ENCODE peak calls at places on chromosomes 3 and 15, in four cellular contexts. T is esophagus squamous epithelium, M is A549, B is heart left ventricle. P is an unnamed sample.

GRCh38 chr3:100160516-100160915 is 46.2 kb upstream of the FILIP1L start:
- DNase-seq in T (no peak), M (no peak), B (no peak), P (no peak)

GRCh38 chr15:101491739-101492640 is 2.5 kb upstream of the PCSK6 start:
- DNase-seq in T (no peak), M (no peak), B (no peak), P (no peak)

GRCh38 chr15:85667491-85668424 is 127.0 kb downstream of the KLHL25 start:
- DNase-seq in T (no peak), M (peak; percentile 80), B (peak; percentile 53), P (peak; percentile 67)

GRCh38 chr15:40471105-40471777 is 457 bp downstream of the CHST14 start:
- DNase-seq in T (no peak), M (no peak), B (no peak), P (no peak)

GRCh38 chr3:17631617-17632016 is 110.8 kb downstream of the TBC1D5 start:
- DNase-seq in T (no peak), M (no peak), B (no peak), P (no peak)

GRCh38 chr3:44355634-44356033 is 17.1 kb downstream of the TCAIM start:
- DNase-seq in T (no peak), M (no peak), B (no peak), P (peak; percentile 55)

GRCh38 chr3:134721214-134721613 is 70.4 kb upstream of the KY start:
- DNase-seq in T (no peak), M (no peak), B (no peak), P (no peak)

GRCh38 chr3:162096874-162097273 is 600.3 kb downstream of the OTOL1 start:
- DNase-seq in T (no peak), M (no peak), B (no peak), P (no peak)

GRCh38 chr3:172159962-172160538 is 120.7 kb downstream of the FNDC3B start:
- DNase-seq in T (no peak), M (no peak), B (peak; percentile 80), P (peak; percentile 63)

GRCh38 chr3:190432216-190432615 is 17.5 kb downstream of the TMEM207 start:
- DNase-seq in T (no peak), M (no peak), B (no peak), P (no peak)

GRCh38 chr3:13557417-13557816 is 8.5 kb downstream of the FBLN2 start:
- DNase-seq in T (no peak), M (no peak), B (no peak), P (no peak)

GRCh38 chr3:131630117-131630516 is 127.3 kb upstream of the MRPL3 start:
- DNase-seq in T (no peak), M (no peak), B (no peak), P (no peak)

GRCh38 chr3:123159926-123160635 is 41.7 kb upstream of the SEC22A start:
- DNase-seq in T (no peak), M (no peak), B (no peak), P (peak; percentile 61)

GRCh38 chr15:65434201-65434600 is 11.5 kb upstream of the IGDCC4 start:
- DNase-seq in T (no peak), M (no peak), B (no peak), P (no peak)

GRCh38 chr15:70062321-70062956 is 35.3 kb downstream of the TLE3 start:
- DNase-seq in T (no peak), M (no peak), B (peak; percentile 69), P (peak; percentile 71)

GRCh38 chr3:143977326-143978262 is 6.0 kb downstream of the DIPK2A start:
- DNase-seq in T (no peak), M (no peak), B (no peak), P (no peak)

GRCh38 chr15:60235951-60236710 is 161.7 kb downstream of the ANXA2 start:
- DNase-seq in T (no peak), M (no peak), B (no peak), P (no peak)

GRCh38 chr3:141240290-141241247 is 8.9 kb downstream of the PXYLP1 start:
- DNase-seq in T (no peak), M (no peak), B (no peak), P (peak; percentile 48)

GRCh38 chr15:29319823-29320222 is 50.2 kb upstream of the NSMCE3 start:
- DNase-seq in T (no peak), M (no peak), B (no peak), P (no peak)

DNA sequence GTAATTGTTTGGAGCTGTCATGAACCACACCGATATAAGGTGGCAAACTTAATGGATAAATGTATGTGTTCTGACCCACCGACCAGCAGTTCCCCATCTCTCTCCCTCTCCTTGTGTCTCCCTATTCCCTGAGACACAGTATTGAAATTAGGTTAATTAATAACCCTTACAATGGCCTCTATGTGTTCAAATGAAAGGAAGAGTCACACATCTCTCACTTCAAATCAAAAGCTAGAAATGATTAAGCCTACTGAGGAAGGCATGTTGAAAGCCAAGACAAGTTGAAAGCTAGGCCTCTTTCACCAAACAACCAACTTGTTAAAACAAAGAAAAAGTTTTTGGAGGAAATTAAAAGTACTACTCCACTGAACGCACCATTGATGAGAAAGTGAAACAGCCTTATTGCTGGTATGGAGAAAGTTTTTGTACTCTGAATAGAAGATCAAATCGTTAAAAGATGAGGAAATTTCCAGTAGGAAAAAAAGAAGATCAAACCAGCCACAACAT is 15.0 kb downstream of the ATR start:
- DNase-seq in T (no peak), M (no peak), B (no peak), P (no peak)
- H3K4me3 ChIP-seq in T (no peak overlapping the region), M (no peak overlapping the region), B (no peak overlapping the region), P (no peak overlapping the region)

GRCh38 chr3:39808467-39809180 is 785 bp upstream of the MYRIP start:
- DNase-seq in T (peak; percentile 0), M (no peak), B (no peak), P (peak; percentile 25)

GRCh38 chr3:39810647-39811161 is 1.3 kb downstream of the MYRIP start:
- DNase-seq in T (no peak), M (no peak), B (no peak), P (no peak)

GRCh38 chr3:39809995-39810595 is 686 bp downstream of the MYRIP start:
- DNase-seq in T (no peak), M (no peak), B (no peak), P (no peak)

GRCh38 chr3:39811561-39811960 is 2.2 kb downstream of the MYRIP start:
- DNase-seq in T (no peak), M (no peak), B (no peak), P (no peak)

DNA sequence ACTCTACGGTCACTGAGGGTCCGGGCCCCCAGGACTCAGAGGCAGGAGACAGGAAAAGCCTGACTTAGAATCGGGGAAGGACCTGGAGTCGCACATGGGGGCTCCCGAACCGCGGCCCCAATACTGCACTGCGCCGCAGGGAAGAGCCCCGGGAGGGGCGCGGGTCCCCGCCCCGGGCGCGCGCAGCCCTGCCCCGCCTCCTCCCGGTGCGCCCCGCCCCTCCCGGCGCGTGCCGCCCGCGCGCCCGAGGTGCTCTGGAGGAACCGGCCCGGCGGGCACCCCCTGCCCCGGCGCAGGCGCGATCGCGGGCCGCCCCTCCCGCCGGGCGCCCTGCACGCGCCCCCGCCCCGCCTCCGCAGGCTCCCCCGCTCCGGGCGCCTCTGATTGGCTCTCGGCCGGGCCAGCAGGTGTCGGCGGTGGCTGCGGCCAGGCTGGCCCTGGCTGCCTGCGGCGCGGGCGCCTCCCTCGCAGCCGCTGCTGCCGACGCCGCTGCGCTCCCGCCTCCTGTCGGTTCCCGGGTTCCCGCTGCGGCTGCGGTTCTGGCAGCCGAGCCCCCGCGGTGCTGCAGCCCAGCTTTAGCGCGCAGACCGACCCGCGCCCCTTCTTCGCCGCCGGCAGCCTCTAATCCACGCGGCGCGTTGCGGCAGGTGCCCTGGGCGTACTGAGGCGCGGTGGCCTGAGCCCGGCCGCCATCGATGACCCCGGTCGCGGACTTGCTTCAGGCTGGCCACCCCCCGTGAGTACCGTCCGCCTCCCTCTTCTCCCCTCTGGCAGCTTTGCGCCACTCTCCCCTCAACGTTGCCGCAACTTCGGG is at the start of gene MYRIP:
- DNase-seq in T (no peak), M (peak; percentile 40), B (peak; percentile 55), P (peak; percentile 66)
- TF ChIP-seq POLR2A in T (no peak), M (no peak), B (no peak), P (no peak)

DNA sequence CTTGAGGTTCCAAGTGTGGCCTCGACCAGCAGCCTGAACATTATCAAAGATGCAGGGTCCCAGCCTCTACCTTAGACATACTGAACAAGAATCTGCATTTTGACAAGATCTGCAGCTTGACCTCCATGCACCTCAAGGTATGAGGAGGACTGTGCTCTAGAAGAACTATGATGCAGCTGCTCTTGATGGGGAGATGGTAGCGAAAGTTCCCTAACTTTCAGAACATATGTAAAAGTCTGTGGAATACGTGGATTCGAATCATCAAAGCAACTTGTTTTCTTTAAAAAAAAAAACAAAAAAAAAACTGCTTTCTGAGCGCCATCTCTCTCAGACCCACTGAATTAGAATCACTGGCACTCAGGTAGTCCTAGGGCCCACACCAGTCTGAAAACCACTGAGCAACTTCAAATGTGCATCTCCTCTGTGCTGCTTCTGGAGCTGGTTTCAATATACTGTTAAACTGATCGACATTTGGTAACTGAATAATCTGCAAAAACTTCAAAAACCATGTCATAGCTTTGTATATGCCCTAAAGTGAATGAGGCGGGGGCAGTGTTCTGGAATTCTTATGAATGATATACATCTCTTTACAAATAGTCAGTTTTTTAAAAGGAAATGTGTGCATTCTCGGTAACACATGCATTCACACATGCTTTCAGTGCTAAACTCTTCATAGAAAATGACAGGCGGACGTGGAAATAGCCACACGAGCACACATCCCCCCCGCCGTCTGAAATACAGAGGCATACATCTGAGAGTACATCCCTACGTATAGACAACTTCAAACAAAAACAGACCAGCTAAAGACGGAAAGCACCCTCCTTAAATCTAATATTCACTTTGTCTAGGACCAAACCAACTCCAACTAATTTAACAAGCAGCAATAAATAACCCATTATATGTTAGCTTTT is 128.8 kb downstream of the FOXP1 start:
- DNase-seq in T (no peak), M (no peak), B (no peak), P (no peak)
- H3K4me3 ChIP-seq in T (no peak overlapping the region), M (no peak overlapping the region), B (no peak overlapping the region), P (no peak overlapping the region)

DNA sequence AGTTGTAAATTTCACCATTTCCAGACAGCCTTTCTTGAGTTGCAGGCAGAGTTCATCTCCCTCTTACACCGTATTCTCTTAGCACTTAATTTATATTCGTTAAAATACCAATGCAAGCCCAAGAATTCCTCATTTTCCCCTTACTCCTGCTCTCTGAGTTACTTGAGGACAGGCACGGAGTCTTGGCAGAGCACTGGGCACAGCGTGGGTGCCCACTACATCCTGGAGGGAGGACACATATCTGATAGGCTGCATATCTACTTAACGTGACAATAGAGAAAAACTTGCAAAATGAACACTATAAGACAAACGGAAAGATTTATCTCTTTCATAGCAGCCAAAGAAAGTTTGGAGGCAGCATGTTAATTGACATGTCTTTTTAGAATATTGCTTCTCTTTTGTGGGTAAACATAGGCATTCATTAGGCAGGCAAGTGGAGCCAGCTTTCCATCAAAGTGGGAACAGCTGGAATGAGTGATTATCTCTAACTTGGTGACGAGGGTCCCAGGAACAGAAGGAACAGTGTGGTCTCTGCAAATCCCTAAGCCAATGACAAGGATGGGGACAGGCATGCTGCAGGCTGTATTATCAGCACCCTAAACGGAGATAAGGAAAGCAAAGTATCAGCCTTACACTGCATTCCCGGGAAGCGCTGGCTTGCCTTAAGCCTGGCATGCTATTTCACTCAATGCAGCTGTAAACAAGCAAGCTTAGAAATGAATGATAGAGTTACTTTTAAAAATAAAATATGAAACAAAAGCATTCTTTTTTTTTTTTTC is 116.6 kb downstream of the RTP4 start:
- DNase-seq in T (no peak), M (no peak), B (no peak), P (no peak)
- TF ChIP-seq POLR2A in T (no peak), M (no peak), B (no peak), P (no peak)

GRCh38 chr3:181730934-181731333 is 19.2 kb downstream of the SOX2 start:
- DNase-seq in T (no peak), M (no peak), B (no peak), P (no peak)
- H3K4me3 ChIP-seq in T (no peak overlapping the region), M (no peak overlapping the region), B (no peak overlapping the region), P (no peak overlapping the region)

GRCh38 chr3:194769020-194769643 is 83.4 kb downstream of the FAM43A start:
- DNase-seq in T (peak; percentile 94), M (peak; percentile 83), B (peak; percentile 96), P (peak; percentile 92)
- TF ChIP-seq POLR2A in T (peak; percentile 29), M (peak; percentile 29), B (no peak), P (no peak)

GRCh38 chr3:49787182-49787464 is 781 bp upstream of the IP6K1 start:
- DNase-seq in T (no peak), M (no peak), B (no peak), P (no peak)
- H3K4me3 ChIP-seq in T (peak overlapping the region; percentile 100), M (peak overlapping the region; percentile 82), B (peak overlapping the region; percentile 98), P (no peak overlapping the region)

P was measured in adrenal gland.